ENCODE peak calls at places on chromosomes 12 and 14, in four cellular contexts. T is stomach, K is ovary, S is A549. L is an unnamed sample.

GRCh38 chr12:75270157-75270556 is 60.0 kb downstream of the CAPS2 start:
- DNase-seq in T (no peak), S (no peak), K (no peak), L (no peak)

GRCh38 chr12:120739031-120739762 is 13.6 kb downstream of the ACADS start:
- DNase-seq in T (no peak), S (no peak), K (no peak), L (no peak)

GRCh38 chr12:19482551-19483109 is 43.3 kb downstream of the AEBP2 start:
- DNase-seq in T (no peak), S (no peak), K (no peak), L (peak)

GRCh38 chr12:116378002-116378401 is 100.5 kb upstream of the MED13L start:
- DNase-seq in K (no peak), S (no peak), T (no peak), L (no peak)

GRCh38 chr12:106417926-106418910 is 60.7 kb downstream of the POLR3B start:
- DNase-seq in T (no peak), S (no peak), K (no peak), L (no peak)

GRCh38 chr14:71923471-71923870 is 8.8 kb upstream of the RGS6 start:
- DNase-seq in K (no peak), T (no peak), S (no peak), L (no peak)

GRCh38 chr12:59389968-59390576 is 205.8 kb upstream of the SLC16A7 start:
- DNase-seq in K (no peak), T (no peak), S (no peak), L (no peak)

GRCh38 chr12:122726056-122726558 is 4.5 kb downstream of the HCAR1 start:
- DNase-seq in S (no peak), K (no peak), T (peak), L (no peak)

GRCh38 chr12:91023326-91024004 is 18.7 kb upstream of the EPYC start:
- DNase-seq in T (no peak), K (no peak), S (no peak), L (no peak)

GRCh38 chr14:75369506-75369905 is 58.3 kb upstream of the JDP2 start:
- DNase-seq in S (no peak), K (no peak), T (no peak), L (no peak)

GRCh38 chr12:54980341-54980740 is 4.2 kb downstream of the TESPA1 start:
- DNase-seq in K (no peak), T (no peak), S (no peak), L (peak)

GRCh38 chr14:46405095-46405494 is 246.5 kb downstream of the RPL10L start:
- DNase-seq in K (no peak), T (no peak), S (no peak), L (no peak)

GRCh38 chr14:68718033-68718725 is 74.7 kb downstream of the ZFP36L1 start:
- DNase-seq in K (no peak), S (peak), T (no peak), L (peak)

GRCh38 chr14:56474419-56475022 is 105.1 kb upstream of the TMEM260 start:
- DNase-seq in S (peak), T (no peak), K (no peak), L (peak)

GRCh38 chr12:77225373-77225772 is 160.0 kb upstream of the E2F7 start:
- DNase-seq in S (no peak), K (no peak), T (no peak), L (no peak)

GRCh38 chr14:69037790-69038448 is 58.8 kb upstream of the ACTN1 start:
- DNase-seq in K (no peak), T (no peak), S (no peak), L (no peak)

GRCh38 chr14:22556990-22557623 is 31.9 kb downstream of the DAD1 start:
- DNase-seq in S (peak), T (peak), K (peak), L (peak)

GRCh38 chr12:32889073-32889760 is 7.4 kb downstream of the PKP2 start:
- DNase-seq in K (no peak), T (no peak), S (no peak), L (no peak)

GRCh38 chr12:25755681-25756260 is 202.7 kb upstream of the LMNTD1 start:
- DNase-seq in T (no peak), K (no peak), S (no peak), L (no peak)

GRCh38 chr12:115394498-115395220 is 710.7 kb upstream of the TBX3 start:
- DNase-seq in K (no peak), S (no peak), T (no peak), L (no peak)

GRCh38 chr12:25806271-25806670 is 152.2 kb upstream of the RASSF8 start:
- DNase-seq in T (no peak), S (no peak), K (no peak), L (no peak)

GRCh38 chr12:28966049-28966778 is 182.9 kb upstream of the FAR2 start:
- DNase-seq in K (peak), T (peak), S (no peak), L (no peak)

GRCh38 chr14:94659953-94660946 is 48.1 kb downstream of the SERPINA3 start:
- DNase-seq in S (no peak), K (no peak), T (no peak), L (no peak)

GRCh38 chr12:128969480-128970055 is 116.3 kb downstream of the GLT1D1 start:
- DNase-seq in S (peak), K (no peak), T (peak), L (peak)

GRCh38 chr12:94849411-94849976 is 154.0 kb downstream of the NDUFA12 start:
- DNase-seq in K (no peak), T (no peak), S (no peak), L (no peak)

GRCh38 chr12:50070314-50071060 is 13.1 kb downstream of the ASIC1 start:
- DNase-seq in S (peak), K (peak), T (peak), L (peak)

GRCh38 chr12:6430124-6430989 is 14.4 kb upstream of the CD27 start:
- DNase-seq in T (peak), S (peak), K (peak), L (peak)

GRCh38 chr14:93986972-93987371 is 10.1 kb upstream of the CCDC197 start:
- DNase-seq in T (no peak), K (no peak), S (no peak), L (no peak)

GRCh38 chr14:61562321-61563161 is 132.8 kb upstream of the HIF1A start:
- DNase-seq in S (peak), K (no peak), T (no peak), L (peak)

GRCh38 chr14:32711103-32711680 is 227.5 kb upstream of the NPAS3 start:
- DNase-seq in T (no peak), S (peak), K (no peak), L (peak)

GRCh38 chr14:44211718-44212117 is 295.4 kb downstream of the FSCB start:
- DNase-seq in K (no peak), S (no peak), T (no peak), L (no peak)

GRCh38 chr12:120118710-120119097 is 2.2 kb upstream of the RAB35 start:
- DNase-seq in K (no peak), S (no peak), T (no peak), L (no peak)

GRCh38 chr12:117907108-117907689 is 61.6 kb downstream of the KSR2 start:
- DNase-seq in T (peak), S (no peak), K (no peak), L (no peak)

GRCh38 chr12:2629051-2629450 is 165.7 kb upstream of the FKBP4 start:
- DNase-seq in K (no peak), T (no peak), S (no peak), L (no peak)

GRCh38 chr14:89485264-89485663 is 68.2 kb upstream of the FOXN3 start:
- DNase-seq in T (no peak), K (no peak), S (no peak), L (no peak)

GRCh38 chr12:51393676-51394545 is 2.7 kb upstream of the GALNT6 start:
- DNase-seq in K (no peak), T (no peak), S (no peak), L (peak)

GRCh38 chr12:27515671-27516070 is 8.3 kb upstream of the PPFIBP1 start:
- DNase-seq in T (no peak), K (no peak), S (no peak), L (no peak)

GRCh38 chr12:47144769-47145168 is 65.0 kb upstream of the AMIGO2 start:
- DNase-seq in S (no peak), K (no peak), T (no peak), L (no peak)

GRCh38 chr12:47135578-47135977 is 55.8 kb upstream of the AMIGO2 start:
- DNase-seq in T (no peak), S (no peak), K (no peak), L (no peak)

GRCh38 chr12:47145188-47145587 is 65.4 kb upstream of the AMIGO2 start:
- DNase-seq in T (no peak), S (no peak), K (no peak), L (no peak)

GRCh38 chr12:47139010-47139681 is 59.4 kb upstream of the AMIGO2 start:
- DNase-seq in K (no peak), S (no peak), T (no peak), L (no peak)

GRCh38 chr12:47141459-47141858 is 61.7 kb upstream of the AMIGO2 start:
- DNase-seq in K (no peak), T (no peak), S (no peak), L (no peak)
- TF ChIP-seq POLR2A in K (no peak), T (no peak), S (no peak), L (no peak)

DNA sequence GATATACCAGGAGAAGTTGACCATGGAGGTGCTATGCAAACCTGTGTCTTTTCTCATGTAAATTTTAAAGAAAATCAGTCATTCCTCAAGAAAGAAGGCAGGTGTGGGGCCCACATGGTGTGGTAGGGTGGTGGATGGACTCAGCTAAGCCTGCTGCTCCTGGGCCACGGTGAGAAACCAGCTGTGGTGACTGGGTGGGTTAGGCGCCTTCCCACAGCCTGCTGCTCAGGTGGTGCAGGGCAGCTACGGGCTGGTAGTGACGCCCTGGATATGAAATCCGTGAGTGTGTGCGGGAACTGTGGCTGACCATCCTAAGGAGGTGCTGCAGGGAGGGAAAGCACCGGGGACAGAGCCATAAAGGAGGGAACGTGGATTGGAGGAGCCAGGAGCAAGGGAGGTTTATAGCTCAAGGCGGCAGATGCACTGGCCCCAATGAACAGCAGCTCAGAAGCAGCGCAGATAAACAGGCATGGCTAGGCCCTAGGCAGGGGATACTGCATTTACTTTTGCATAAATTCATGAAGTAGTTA is 408.8 kb downstream of the FUT8 start:
- DNase-seq in K (no peak), S (no peak), T (no peak), L (no peak)
- TF ChIP-seq POLR2A in K (no peak), S (no peak), T (no peak), L (no peak)

DNA sequence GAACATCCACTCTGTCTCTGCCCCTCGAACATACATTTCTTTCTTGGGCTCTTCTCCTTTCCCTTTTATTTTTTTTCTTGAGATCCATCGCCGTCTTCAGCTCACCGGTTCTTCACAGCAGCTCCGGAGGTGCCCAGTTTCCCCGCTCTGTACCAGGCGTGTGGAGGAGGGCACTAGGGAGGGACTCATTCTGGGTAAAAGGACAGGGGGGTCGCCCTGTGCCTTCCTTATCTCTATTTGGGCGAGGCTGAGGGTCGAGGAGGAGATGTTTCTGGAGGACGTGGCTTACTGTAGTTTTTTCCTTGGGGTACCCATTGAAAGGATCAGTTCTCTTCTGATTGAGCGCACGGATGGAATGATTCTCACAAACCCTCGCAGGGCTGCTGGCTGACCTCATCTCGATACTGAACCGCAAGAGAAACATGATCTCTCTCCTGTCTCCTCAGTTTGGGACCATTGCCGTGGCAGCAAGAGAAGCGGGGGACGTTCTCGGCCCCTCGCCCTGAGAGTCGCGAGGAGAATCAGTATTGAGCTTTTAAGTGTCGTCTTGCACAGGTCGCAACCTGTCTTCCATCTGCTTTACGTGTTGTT is 386 bp downstream of the LIN52 start:
- DNase-seq in S (peak), T (no peak), K (peak), L (peak)
- TF ChIP-seq POLR2A in S (no peak), T (no peak), K (peak), L (no peak)

GRCh38 chr14:104683653-104684448 is 5.6 kb upstream of the INF2 start:
- DNase-seq in T (no peak), K (no peak), S (no peak), L (no peak)

GRCh38 chr14:104680806-104681688 is 8.4 kb upstream of the INF2 start:
- DNase-seq in T (peak), K (peak), S (peak), L (peak)

GRCh38 chr14:104682107-104682593 is 7.3 kb upstream of the INF2 start:
- DNase-seq in T (no peak), S (peak), K (peak), L (no peak)

GRCh38 chr14:104680056-104680805 is 9.2 kb upstream of the INF2 start:
- DNase-seq in K (peak), S (peak), T (peak), L (peak)

DNA sequence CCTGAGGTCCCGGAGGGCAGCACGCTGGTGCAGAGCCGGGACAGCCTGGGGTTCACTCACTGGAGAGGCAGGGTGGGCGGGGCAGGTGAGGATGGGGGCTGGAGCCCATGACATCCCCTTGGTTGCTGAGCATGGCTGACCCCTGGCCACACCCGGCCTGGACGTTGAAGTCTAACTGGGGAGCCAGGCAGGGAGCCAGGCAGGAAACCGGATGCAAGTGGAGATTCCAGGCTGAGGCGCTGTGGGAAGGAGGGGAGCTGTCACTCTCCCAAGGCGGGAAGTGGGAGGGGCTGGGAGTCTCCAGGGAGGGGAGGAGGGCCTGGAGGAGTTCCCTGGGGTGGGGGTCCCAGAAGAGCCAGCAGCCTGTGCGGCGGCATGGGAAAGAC is 7.7 kb upstream of the INF2 start:
- DNase-seq in S (peak), K (peak), T (peak), L (no peak)
- TF ChIP-seq POLR2A in S (no peak), K (no peak), T (no peak), L (no peak)

GRCh38 chr12:124499873-124500231 is 67.6 kb downstream of the NCOR2 start:
- DNase-seq in T (no peak), K (no peak), S (no peak), L (no peak)
- TF ChIP-seq POLR2A in T (no peak), K (no peak), S (no peak), L (no peak)

GRCh38 chr14:60164717-60165546 is at the start of gene DHRS7:
- DNase-seq in T (peak), K (peak), S (peak), L (peak)

GRCh38 chr14:60164404-60164716 is 838 bp downstream of the DHRS7 start:
- DNase-seq in K (no peak), T (no peak), S (peak), L (peak)

GRCh38 chr14:60160422-60160821 is 4.8 kb downstream of the DHRS7 start:
- DNase-seq in S (no peak), K (no peak), T (no peak), L (no peak)

GRCh38 chr14:60163741-60164140 is 1.5 kb downstream of the DHRS7 start:
- DNase-seq in T (no peak), S (no peak), K (no peak), L (no peak)

GRCh38 chr14:60161176-60162107 is 3.8 kb downstream of the DHRS7 start:
- DNase-seq in T (no peak), S (no peak), K (no peak), L (no peak)
- TF ChIP-seq POLR2A in T (no peak), S (no peak), K (no peak), L (no peak)

GRCh38 chr12:12784911-12785814 is at the start of gene APOLD1:
- DNase-seq in T (no peak), S (no peak), K (no peak), L (no peak)
- TF ChIP-seq POLR2A in T (no peak), S (no peak), K (peak), L (no peak)

GRCh38 chr12:92144631-92145480 is 790 bp downstream of the BTG1 start:
- DNase-seq in K (peak), T (peak), S (no peak), L (peak)
- TF ChIP-seq POLR2A in K (no peak), T (no peak), S (peak), L (no peak)

GRCh38 chr14:105055736-105056302 is 9.4 kb downstream of the GPR132 start:
- DNase-seq in K (no peak), S (no peak), T (no peak), L (no peak)
- TF ChIP-seq POLR2A in K (no peak), S (no peak), T (no peak), L (no peak)

L was measured in erythroblast.